ENCODE peak calls at places on chromosomes 16 and 17, in ten cellular contexts. P is AG04450, W is adrenal gland, Z is OCI-LY7, N is osteoblast, Y is choroid plexus epithelial cell, S is BE2C, H is fibroblast of the aortic adventitia, O is Peyer's patch, X is cardiac fibroblast. E is an unnamed sample.
A peak's percentile ranks its signal among the peaks of the same experiment; 100 is the strongest.

GRCh38 chr16:22296225-22297113 is 740 bp upstream of the POLR3E start:
- DNase-seq in H (peak; percentile 16), O (no peak), N (no peak), S (no peak), Z (peak; percentile 39), W (no peak), Y (no peak), X (no peak), P (no peak), E (no peak)

GRCh38 chr17:29113334-29113733 is 66.9 kb downstream of the MYO18A start:
- DNase-seq in O (no peak), N (peak; percentile 2), H (no peak), W (no peak), X (no peak), Y (no peak), S (peak; percentile 61), Z (peak; percentile 16), P (no peak), E (no peak)

GRCh38 chr17:43200127-43200526 is 11.5 kb upstream of the TMEM106A start:
- DNase-seq in H (no peak), Z (peak; percentile 43), W (no peak), S (peak; percentile 92), N (no peak), Y (peak; percentile 41), X (peak; percentile 11), P (no peak), O (no peak), E (no peak)

GRCh38 chr17:7634384-7634783 is 4.4 kb downstream of the SHBG start:
- DNase-seq in Y (peak; percentile 61), S (peak; percentile 76), H (peak; percentile 45), X (peak; percentile 72), W (peak; percentile 64), N (peak; percentile 86), Z (no peak), P (no peak), O (no peak), E (no peak)

GRCh38 chr17:45784583-45785372 is 658 bp downstream of the CRHR1 start:
- DNase-seq in H (no peak), Z (no peak), P (no peak), Y (no peak), N (peak; percentile 86), W (no peak), O (peak; percentile 63), S (peak; percentile 75), X (peak; percentile 5), E (no peak)

GRCh38 chr17:42104264-42104663 is 6.0 kb upstream of the ZNF385C start:
- DNase-seq in X (no peak), Z (no peak), W (no peak), Y (no peak), H (no peak), S (no peak), P (no peak), O (no peak), N (no peak), E (no peak)

GRCh38 chr16:30369091-30369937 is 980 bp downstream of the TBC1D10B start:
- DNase-seq in Z (no peak), N (peak; percentile 89), S (no peak), O (no peak), H (no peak), P (no peak), W (peak; percentile 51), X (no peak), Y (peak; percentile 25), E (no peak)

GRCh38 chr16:1167276-1168107 is 14.6 kb downstream of the CACNA1H start:
- DNase-seq in Z (no peak), S (peak; percentile 65), N (no peak), H (no peak), X (no peak), O (no peak), W (no peak), Y (no peak), P (no peak), E (no peak)

GRCh38 chr16:68311316-68311620 is 449 bp downstream of the PRMT7 start:
- DNase-seq in H (no peak), X (no peak), P (no peak), Y (peak; percentile 55), N (peak; percentile 80), W (no peak), Z (no peak), S (no peak), O (no peak), E (no peak)

GRCh38 chr17:19260958-19261357 is 23.8 kb downstream of the EPN2 start:
- DNase-seq in S (no peak), Z (no peak), X (no peak), N (no peak), H (no peak), W (no peak), O (no peak), Y (peak; percentile 21), P (no peak), E (no peak)

GRCh38 chr16:5056347-5056746 is 9.4 kb downstream of the C16orf89 start:
- DNase-seq in X (no peak), Z (peak; percentile 45), N (peak; percentile 88), H (no peak), S (peak; percentile 66), P (no peak), O (peak; percentile 54), W (no peak), Y (peak; percentile 35), E (no peak)

GRCh38 chr17:2957631-2958286 is 105.6 kb downstream of the OR1D5 start:
- DNase-seq in H (peak; percentile 49), Z (no peak), S (no peak), N (no peak), P (no peak), Y (peak; percentile 47), W (no peak), O (no peak), X (peak; percentile 42), E (no peak)

GRCh38 chr17:62303476-62303875 is 76.9 kb upstream of the EFCAB3 start:
- DNase-seq in Z (no peak), Y (no peak), N (no peak), P (no peak), X (no peak), O (no peak), W (no peak), S (no peak), H (no peak), E (no peak)

GRCh38 chr17:43342601-43342905 is 56.2 kb upstream of the ARL4D start:
- DNase-seq in Z (no peak), P (no peak), N (no peak), W (no peak), S (no peak), H (peak; percentile 74), Y (no peak), X (peak; percentile 59), O (no peak), E (no peak)

GRCh38 chr16:56588781-56589140 is 567 bp upstream of the MT3 start:
- DNase-seq in H (no peak), P (no peak), N (no peak), X (no peak), W (no peak), S (no peak), Z (no peak), O (no peak), Y (no peak), E (no peak)

GRCh38 chr17:76107507-76107906 is 3.9 kb upstream of the EXOC7 start:
- DNase-seq in N (peak; percentile 43), W (no peak), Z (peak; percentile 74), H (no peak), O (no peak), X (peak; percentile 16), Y (peak; percentile 33), P (no peak), S (no peak), E (no peak)
- TF ChIP-seq CTCF in N (peak; percentile 9), W (no peak), Z (peak; percentile 80), H (no peak), O (no peak), X (peak; percentile 23), Y (no peak), P (no peak), S (peak; percentile 48), E (peak; percentile 8)

GRCh38 chr17:30290077-30290476 is 1.7 kb downstream of the BLMH start:
- DNase-seq in W (no peak), Y (no peak), H (no peak), P (no peak), N (no peak), X (no peak), Z (no peak), S (no peak), O (no peak), E (no peak)
- H3K4me3 ChIP-seq in W (peak overlapping the region; percentile 88), Y (no peak overlapping the region), H (peak overlapping the region; percentile 75), P (no peak overlapping the region), N (no peak overlapping the region), X (no peak overlapping the region), Z (peak overlapping the region; percentile 83), S (peak overlapping the region; percentile 81), O (no peak overlapping the region), E (no peak overlapping the region)

GRCh38 chr17:846901-847777 is 65.0 kb downstream of the MRM3 start:
- DNase-seq in Z (no peak), H (peak; percentile 22), N (peak; percentile 79), X (no peak), S (no peak), Y (peak; percentile 59), W (no peak), O (no peak), P (no peak), E (peak; percentile 76)

GRCh38 chr17:851986-852385 is 69.8 kb downstream of the MRM3 start:
- DNase-seq in H (no peak), X (no peak), N (peak; percentile 23), Z (no peak), S (no peak), O (no peak), P (no peak), W (no peak), Y (no peak), E (no peak)

GRCh38 chr17:848402-848801 is 66.2 kb downstream of the MRM3 start:
- DNase-seq in N (peak; percentile 73), Z (no peak), P (no peak), H (no peak), W (no peak), Y (no peak), X (no peak), O (no peak), S (no peak), E (no peak)

GRCh38 chr17:850086-850827 is 68.1 kb downstream of the MRM3 start:
- DNase-seq in P (no peak), O (no peak), N (peak; percentile 13), X (no peak), W (no peak), S (no peak), Y (no peak), H (no peak), Z (no peak), E (no peak)

GRCh38 chr17:850828-851759 is 68.9 kb downstream of the MRM3 start:
- DNase-seq in O (no peak), S (no peak), P (no peak), Z (no peak), Y (peak; percentile 60), N (peak; percentile 96), H (peak; percentile 41), X (peak; percentile 49), W (no peak), E (peak; percentile 85)
- TF ChIP-seq CTCF in O (no peak), S (no peak), P (no peak), Z (no peak), Y (no peak), N (no peak), H (no peak), X (no peak), W (no peak), E (no peak)

DNA sequence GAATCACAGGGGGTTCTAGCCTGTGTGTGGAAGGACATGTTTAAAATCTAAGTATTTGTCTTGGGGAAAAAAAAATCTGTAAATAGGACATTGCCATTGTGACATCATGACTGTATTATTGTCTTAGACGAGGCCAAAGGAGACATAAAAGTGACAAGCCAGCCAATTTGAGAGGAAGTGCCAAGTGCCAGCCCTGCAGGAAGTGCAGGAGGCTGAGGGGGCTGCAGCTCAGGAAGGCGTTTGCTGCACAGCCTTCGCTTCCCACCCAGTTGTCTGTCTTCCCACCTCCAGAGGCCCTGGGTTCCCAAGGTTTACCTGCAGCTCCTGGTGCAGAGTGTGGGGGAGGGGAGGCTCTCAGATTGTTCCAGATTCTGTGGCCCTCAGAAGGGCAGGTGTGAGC is 1.3 kb downstream of the ADCY7 start:
- DNase-seq in N (peak; percentile 58), O (peak; percentile 24), H (no peak), W (no peak), S (peak; percentile 8), Y (no peak), P (no peak), X (no peak), Z (peak; percentile 53), E (no peak)
- H3K4me3 ChIP-seq in N (no peak overlapping the region), O (peak overlapping the region; percentile 40), H (no peak overlapping the region), W (no peak overlapping the region), S (no peak overlapping the region), Y (no peak overlapping the region), P (no peak overlapping the region), X (no peak overlapping the region), Z (peak overlapping the region; percentile 76), E (no peak overlapping the region)

E was measured in AG10803.